ENCODE peak calls at places on chromosome 21, in eight cellular contexts. One of them, this sample, is unnamed.

GRCh38 chr21:39502631-39503030 is 50.9 kb downstream of the SH3BGR start:
- DNase-seq in GM06990: no peak
- DNase-seq in IMR-90: no peak
- DNase-seq in left ventricle myocardium inferior: no peak
- DNase-seq in stomach: no peak
- DNase-seq in fibroblast of lung: no peak
- DNase-seq in testis: no peak
- DNase-seq in GM12865: no peak
- DNase-seq in this sample: no peak

GRCh38 chr21:31330144-31330483 is 13.9 kb downstream of the TIAM1 start:
- DNase-seq in IMR-90: no peak
- DNase-seq in testis: no peak
- DNase-seq in GM12865: no peak
- DNase-seq in stomach: no peak
- DNase-seq in fibroblast of lung: no peak
- DNase-seq in left ventricle myocardium inferior: no peak
- DNase-seq in GM06990: no peak
- DNase-seq in this sample: no peak

GRCh38 chr21:27532081-27532480 is 565.2 kb upstream of the ADAMTS5 start:
- DNase-seq in stomach: no peak
- DNase-seq in GM06990: no peak
- DNase-seq in testis: no peak
- DNase-seq in left ventricle myocardium inferior: no peak
- DNase-seq in fibroblast of lung: peak
- DNase-seq in GM12865: no peak
- DNase-seq in IMR-90: peak
- DNase-seq in this sample: peak

GRCh38 chr21:31343680-31344480 is at the start of gene TIAM1:
- DNase-seq in GM06990: no peak
- DNase-seq in GM12865: no peak
- DNase-seq in IMR-90: peak
- DNase-seq in testis: peak
- DNase-seq in left ventricle myocardium inferior: peak
- DNase-seq in fibroblast of lung: peak
- DNase-seq in stomach: peak
- DNase-seq in this sample: peak

GRCh38 chr21:45511007-45511406 is 31.2 kb downstream of the SLC19A1 start:
- DNase-seq in stomach: no peak
- DNase-seq in testis: no peak
- DNase-seq in IMR-90: no peak
- DNase-seq in GM12865: no peak
- DNase-seq in fibroblast of lung: no peak
- DNase-seq in GM06990: no peak
- DNase-seq in left ventricle myocardium inferior: peak
- DNase-seq in this sample: no peak

GRCh38 chr21:45442276-45442675 is 37.3 kb downstream of the COL18A1 start:
- DNase-seq in GM12865: no peak
- DNase-seq in GM06990: no peak
- DNase-seq in stomach: no peak
- DNase-seq in fibroblast of lung: no peak
- DNase-seq in testis: no peak
- DNase-seq in left ventricle myocardium inferior: no peak
- DNase-seq in IMR-90: no peak
- DNase-seq in this sample: no peak

GRCh38 chr21:15003463-15004135 is 61.2 kb downstream of the NRIP1 start:
- DNase-seq in IMR-90: no peak
- DNase-seq in GM06990: no peak
- DNase-seq in GM12865: no peak
- DNase-seq in fibroblast of lung: no peak
- DNase-seq in testis: peak
- DNase-seq in stomach: no peak
- DNase-seq in left ventricle myocardium inferior: no peak
- DNase-seq in this sample: no peak

GRCh38 chr21:38660333-38661295 is 145.1 kb upstream of the ETS2 start:
- DNase-seq in GM06990: peak
- DNase-seq in GM12865: no peak
- DNase-seq in left ventricle myocardium inferior: peak
- DNase-seq in testis: peak
- DNase-seq in fibroblast of lung: no peak
- DNase-seq in IMR-90: no peak
- DNase-seq in stomach: no peak
- DNase-seq in this sample: no peak

GRCh38 chr21:36704281-36704957 is 5.5 kb downstream of the SIM2 start:
- DNase-seq in testis: no peak
- DNase-seq in left ventricle myocardium inferior: no peak
- DNase-seq in IMR-90: peak
- DNase-seq in fibroblast of lung: no peak
- DNase-seq in stomach: no peak
- DNase-seq in GM06990: no peak
- DNase-seq in GM12865: no peak
- DNase-seq in this sample: no peak
- H3K4me3 ChIP-seq in testis: no peak
- H3K4me3 ChIP-seq in left ventricle myocardium inferior: peak
- H3K4me3 ChIP-seq in IMR-90: peak
- H3K4me3 ChIP-seq in fibroblast of lung: no peak
- H3K4me3 ChIP-seq in stomach: peak
- H3K4me3 ChIP-seq in GM06990: no peak
- H3K4me3 ChIP-seq in GM12865: no peak
- H3K4me3 ChIP-seq in this sample: no peak

GRCh38 chr21:24045775-24046215 is 1561.5 kb downstream of the MRPL39 start:
- DNase-seq in testis: peak
- DNase-seq in GM12865: peak
- DNase-seq in GM06990: no peak
- DNase-seq in left ventricle myocardium inferior: peak
- DNase-seq in fibroblast of lung: peak
- DNase-seq in IMR-90: peak
- DNase-seq in stomach: peak
- DNase-seq in this sample: peak
- TF ChIP-seq CTCF in testis: no peak
- TF ChIP-seq CTCF in GM12865: peak
- TF ChIP-seq CTCF in GM06990: no peak
- TF ChIP-seq CTCF in left ventricle myocardium inferior: peak
- TF ChIP-seq CTCF in fibroblast of lung: no peak
- TF ChIP-seq CTCF in IMR-90: peak
- TF ChIP-seq CTCF in stomach: no peak
- TF ChIP-seq CTCF in this sample: no peak

DNA sequence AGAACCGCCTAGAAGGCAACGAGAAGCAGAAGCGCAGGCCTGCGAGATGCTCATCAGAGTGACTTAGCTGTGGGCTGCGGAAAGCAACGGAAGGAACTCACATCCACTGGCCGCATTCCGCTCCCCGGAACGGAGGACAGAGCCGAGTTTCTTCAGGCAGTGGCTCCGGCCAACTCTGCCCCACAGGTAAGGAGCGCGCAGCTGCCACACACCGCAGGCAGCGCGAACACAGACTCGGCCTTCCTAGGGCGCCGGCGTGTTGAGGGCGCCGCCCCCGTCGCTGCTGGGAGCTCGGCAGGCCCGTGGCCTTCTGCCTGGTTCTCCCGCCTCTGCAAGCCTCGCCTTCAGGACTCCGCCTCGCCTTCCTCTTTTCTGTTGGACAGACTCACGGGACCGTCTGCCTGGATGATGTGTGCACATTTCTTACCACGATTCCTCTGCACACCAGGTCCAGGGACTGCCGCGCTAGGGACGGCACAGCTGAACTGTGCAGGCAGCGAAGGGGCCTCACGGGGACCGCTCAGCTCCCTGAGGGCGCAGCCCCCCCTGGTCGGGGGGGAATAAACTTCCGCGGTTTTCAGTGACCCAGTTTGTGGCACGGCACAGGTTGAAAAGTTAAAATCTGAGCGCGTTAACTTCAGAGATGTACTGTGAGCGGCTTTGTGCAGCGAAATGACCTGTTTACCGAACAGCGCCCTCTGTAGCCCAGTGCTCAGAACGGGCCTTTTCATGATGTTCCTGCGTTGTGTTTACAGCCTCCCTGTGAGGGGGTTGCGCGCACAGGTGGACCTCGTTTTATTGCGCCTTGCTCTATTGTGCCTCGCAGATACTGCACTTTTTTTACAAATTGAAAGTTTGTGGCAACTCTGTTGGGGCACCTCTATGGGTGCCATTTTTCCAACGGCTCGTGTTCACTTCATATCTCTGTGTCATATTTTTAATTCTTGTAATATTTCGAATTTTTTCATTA is 15.8 kb downstream of the TCP10L start:
- DNase-seq in GM06990: peak
- DNase-seq in stomach: peak
- DNase-seq in IMR-90: peak
- DNase-seq in fibroblast of lung: peak
- DNase-seq in left ventricle myocardium inferior: peak
- DNase-seq in testis: peak
- DNase-seq in GM12865: peak
- DNase-seq in this sample: peak
- H3K4me3 ChIP-seq in GM06990: peak
- H3K4me3 ChIP-seq in stomach: peak
- H3K4me3 ChIP-seq in IMR-90: peak
- H3K4me3 ChIP-seq in fibroblast of lung: peak
- H3K4me3 ChIP-seq in left ventricle myocardium inferior: peak
- H3K4me3 ChIP-seq in testis: peak
- H3K4me3 ChIP-seq in GM12865: peak
- H3K4me3 ChIP-seq in this sample: peak

GRCh38 chr21:43728467-43729390 is 9.8 kb downstream of the PDXK start:
- DNase-seq in left ventricle myocardium inferior: peak
- DNase-seq in GM06990: peak
- DNase-seq in stomach: peak
- DNase-seq in GM12865: peak
- DNase-seq in testis: peak
- DNase-seq in IMR-90: peak
- DNase-seq in fibroblast of lung: peak
- DNase-seq in this sample: peak
- TF ChIP-seq CTCF in left ventricle myocardium inferior: peak
- TF ChIP-seq CTCF in GM06990: peak
- TF ChIP-seq CTCF in stomach: no peak
- TF ChIP-seq CTCF in GM12865: peak
- TF ChIP-seq CTCF in testis: peak
- TF ChIP-seq CTCF in IMR-90: peak
- TF ChIP-seq CTCF in fibroblast of lung: no peak
- TF ChIP-seq CTCF in this sample: peak

GRCh38 chr21:16195476-16195875 is 465.7 kb downstream of the USP25 start:
- DNase-seq in IMR-90: peak
- DNase-seq in testis: no peak
- DNase-seq in GM12865: no peak
- DNase-seq in stomach: no peak
- DNase-seq in left ventricle myocardium inferior: no peak
- DNase-seq in GM06990: peak
- DNase-seq in fibroblast of lung: peak
- DNase-seq in this sample: peak
- H3K4me3 ChIP-seq in IMR-90: no peak
- H3K4me3 ChIP-seq in testis: peak
- H3K4me3 ChIP-seq in GM12865: no peak
- H3K4me3 ChIP-seq in stomach: peak
- H3K4me3 ChIP-seq in left ventricle myocardium inferior: peak
- H3K4me3 ChIP-seq in GM06990: peak
- H3K4me3 ChIP-seq in fibroblast of lung: peak
- H3K4me3 ChIP-seq in this sample: peak

GRCh38 chr21:35481005-35481404 is 431.9 kb upstream of the RUNX1 start:
- DNase-seq in IMR-90: no peak
- DNase-seq in left ventricle myocardium inferior: no peak
- DNase-seq in GM06990: no peak
- DNase-seq in GM12865: no peak
- DNase-seq in fibroblast of lung: no peak
- DNase-seq in stomach: no peak
- DNase-seq in testis: no peak
- DNase-seq in this sample: no peak

GRCh38 chr21:35483267-35483666 is 434.2 kb upstream of the RUNX1 start:
- DNase-seq in GM06990: no peak
- DNase-seq in stomach: no peak
- DNase-seq in IMR-90: no peak
- DNase-seq in fibroblast of lung: no peak
- DNase-seq in GM12865: no peak
- DNase-seq in testis: no peak
- DNase-seq in left ventricle myocardium inferior: no peak
- DNase-seq in this sample: no peak

GRCh38 chr21:35484856-35485255 is 435.8 kb upstream of the RUNX1 start:
- DNase-seq in fibroblast of lung: no peak
- DNase-seq in IMR-90: no peak
- DNase-seq in left ventricle myocardium inferior: no peak
- DNase-seq in stomach: no peak
- DNase-seq in GM12865: no peak
- DNase-seq in GM06990: no peak
- DNase-seq in testis: no peak
- DNase-seq in this sample: no peak

GRCh38 chr21:35485364-35485763 is 436.3 kb upstream of the RUNX1 start:
- DNase-seq in left ventricle myocardium inferior: no peak
- DNase-seq in GM12865: no peak
- DNase-seq in IMR-90: no peak
- DNase-seq in fibroblast of lung: no peak
- DNase-seq in testis: no peak
- DNase-seq in stomach: no peak
- DNase-seq in GM06990: no peak
- DNase-seq in this sample: no peak

DNA sequence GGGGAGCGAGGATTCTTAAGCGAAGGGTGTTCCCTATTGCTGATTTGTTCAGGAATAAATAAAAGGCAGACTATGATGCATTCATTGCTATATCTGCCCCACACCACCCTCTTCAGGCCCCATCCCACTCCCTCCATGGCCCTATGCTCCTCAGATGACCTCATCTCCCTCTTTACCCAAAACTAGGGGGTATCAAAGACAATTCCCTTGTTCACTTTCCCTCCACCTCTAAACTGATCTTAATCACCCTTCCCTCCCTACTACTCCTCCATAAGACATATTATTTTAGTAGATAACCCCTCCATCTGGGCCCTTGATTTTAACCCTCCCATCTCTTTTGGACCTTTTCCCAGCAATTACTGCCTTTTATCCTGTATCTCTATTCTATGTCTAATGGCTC is 434.9 kb upstream of the RUNX1 start:
- DNase-seq in GM06990: no peak
- DNase-seq in stomach: no peak
- DNase-seq in IMR-90: no peak
- DNase-seq in left ventricle myocardium inferior: no peak
- DNase-seq in fibroblast of lung: no peak
- DNase-seq in testis: no peak
- DNase-seq in GM12865: no peak
- DNase-seq in this sample: no peak
- TF ChIP-seq CTCF in GM06990: no peak
- TF ChIP-seq CTCF in stomach: no peak
- TF ChIP-seq CTCF in IMR-90: no peak
- TF ChIP-seq CTCF in left ventricle myocardium inferior: no peak
- TF ChIP-seq CTCF in fibroblast of lung: no peak
- TF ChIP-seq CTCF in testis: no peak
- TF ChIP-seq CTCF in GM12865: no peak
- TF ChIP-seq CTCF in this sample: no peak

DNA sequence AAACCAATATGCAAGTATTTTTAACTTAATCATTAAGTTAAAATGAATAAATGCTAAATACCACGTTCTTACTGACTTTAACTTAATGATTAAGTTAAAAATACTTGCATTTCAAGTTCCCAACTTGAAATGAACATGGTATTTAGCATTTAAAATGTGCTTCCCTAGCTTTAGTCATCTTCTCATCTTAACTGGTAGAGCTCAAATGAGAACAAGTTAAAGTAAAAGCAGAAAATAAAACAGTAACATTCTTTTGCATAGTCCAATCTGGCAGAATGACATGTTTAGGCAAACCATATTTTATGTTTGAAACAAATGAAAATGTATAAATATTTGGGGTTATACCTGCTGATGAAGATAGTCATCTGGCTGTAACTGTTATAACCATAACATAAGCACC is 186.0 kb downstream of the APP start:
- DNase-seq in left ventricle myocardium inferior: no peak
- DNase-seq in stomach: no peak
- DNase-seq in fibroblast of lung: no peak
- DNase-seq in testis: no peak
- DNase-seq in GM12865: no peak
- DNase-seq in IMR-90: no peak
- DNase-seq in GM06990: no peak
- DNase-seq in this sample: no peak
- H3K4me3 ChIP-seq in left ventricle myocardium inferior: no peak
- H3K4me3 ChIP-seq in stomach: no peak
- H3K4me3 ChIP-seq in fibroblast of lung: no peak
- H3K4me3 ChIP-seq in testis: no peak
- H3K4me3 ChIP-seq in GM12865: no peak
- H3K4me3 ChIP-seq in IMR-90: no peak
- H3K4me3 ChIP-seq in GM06990: no peak
- H3K4me3 ChIP-seq in this sample: no peak

GRCh38 chr21:17045214-17045835 is 467.5 kb upstream of the CXADR start:
- DNase-seq in left ventricle myocardium inferior: no peak
- DNase-seq in fibroblast of lung: peak
- DNase-seq in testis: no peak
- DNase-seq in stomach: no peak
- DNase-seq in IMR-90: peak
- DNase-seq in GM12865: peak
- DNase-seq in GM06990: no peak
- DNase-seq in this sample: peak
- TF ChIP-seq CTCF in left ventricle myocardium inferior: peak
- TF ChIP-seq CTCF in fibroblast of lung: peak
- TF ChIP-seq CTCF in testis: no peak
- TF ChIP-seq CTCF in stomach: no peak
- TF ChIP-seq CTCF in IMR-90: peak
- TF ChIP-seq CTCF in GM12865: no peak
- TF ChIP-seq CTCF in GM06990: no peak
- TF ChIP-seq CTCF in this sample: peak

This sample was measured in foreskin fibroblast.